ENCODE peak calls at places on chromosomes 13 and 19, in four cellular contexts. One of them, this sample, is unnamed.
A peak's percentile ranks its signal among the peaks of the same experiment; 100 is the strongest.

GRCh38 chr13:76380436-76381065 is 505.7 kb downstream of the KCTD12 start:
- DNase-seq in OCI-LY7: no peak
- DNase-seq in IMR-90: peak; percentile 0
- DNase-seq in progenitor cell of endocrine pancreas: no peak
- DNase-seq in this sample: no peak

GRCh38 chr13:97946951-97947588 is 6.4 kb upstream of the IPO5 start:
- DNase-seq in OCI-LY7: no peak
- DNase-seq in progenitor cell of endocrine pancreas: no peak
- DNase-seq in IMR-90: peak; percentile 90
- DNase-seq in this sample: no peak

GRCh38 chr13:51605698-51606097 is 21.4 kb downstream of the WDFY2 start:
- DNase-seq in OCI-LY7: no peak
- DNase-seq in IMR-90: no peak
- DNase-seq in progenitor cell of endocrine pancreas: no peak
- DNase-seq in this sample: no peak

GRCh38 chr19:33212024-33212772 is 13.5 kb downstream of the SLC7A10 start:
- DNase-seq in OCI-LY7: no peak
- DNase-seq in progenitor cell of endocrine pancreas: no peak
- DNase-seq in IMR-90: no peak
- DNase-seq in this sample: no peak

GRCh38 chr19:15563325-15563794 is 51.7 kb upstream of the CYP4F8 start:
- DNase-seq in OCI-LY7: no peak
- DNase-seq in IMR-90: no peak
- DNase-seq in progenitor cell of endocrine pancreas: no peak
- DNase-seq in this sample: no peak

GRCh38 chr13:49877629-49878218 is 58.4 kb downstream of the SPRYD7 start:
- DNase-seq in progenitor cell of endocrine pancreas: no peak
- DNase-seq in OCI-LY7: peak; percentile 49
- DNase-seq in IMR-90: no peak
- DNase-seq in this sample: no peak

GRCh38 chr13:40576369-40576768 is 90.1 kb downstream of the FOXO1 start:
- DNase-seq in IMR-90: no peak
- DNase-seq in OCI-LY7: peak; percentile 68
- DNase-seq in progenitor cell of endocrine pancreas: no peak
- DNase-seq in this sample: no peak

GRCh38 chr13:66322193-66322592 is 907.9 kb downstream of the PCDH9 start:
- DNase-seq in OCI-LY7: no peak
- DNase-seq in IMR-90: no peak
- DNase-seq in progenitor cell of endocrine pancreas: no peak
- DNase-seq in this sample: no peak

GRCh38 chr19:56105090-56105701 is 15.9 kb downstream of the ZNF787 start:
- DNase-seq in progenitor cell of endocrine pancreas: peak; percentile 51
- DNase-seq in IMR-90: peak; percentile 33
- DNase-seq in OCI-LY7: no peak
- DNase-seq in this sample: peak; percentile 79

GRCh38 chr13:27425918-27426630 is 1.7 kb downstream of the GTF3A start:
- DNase-seq in progenitor cell of endocrine pancreas: no peak
- DNase-seq in OCI-LY7: peak; percentile 86
- DNase-seq in IMR-90: peak; percentile 69
- DNase-seq in this sample: peak; percentile 41

GRCh38 chr19:31177230-31177629 is 172.0 kb downstream of the TSHZ3 start:
- DNase-seq in IMR-90: no peak
- DNase-seq in progenitor cell of endocrine pancreas: no peak
- DNase-seq in OCI-LY7: no peak
- DNase-seq in this sample: no peak

GRCh38 chr13:43389573-43389972 is 366.2 kb downstream of the DNAJC15 start:
- DNase-seq in progenitor cell of endocrine pancreas: no peak
- DNase-seq in OCI-LY7: no peak
- DNase-seq in IMR-90: peak; percentile 53
- DNase-seq in this sample: no peak

GRCh38 chr19:54481326-54481930 is 8.3 kb upstream of the CDC42EP5 start:
- DNase-seq in OCI-LY7: peak; percentile 61
- DNase-seq in progenitor cell of endocrine pancreas: no peak
- DNase-seq in IMR-90: peak; percentile 33
- DNase-seq in this sample: peak; percentile 64

GRCh38 chr19:42629191-42629590 is 34.5 kb upstream of the CEACAM8 start:
- DNase-seq in progenitor cell of endocrine pancreas: no peak
- DNase-seq in IMR-90: no peak
- DNase-seq in OCI-LY7: no peak
- DNase-seq in this sample: no peak

GRCh38 chr19:53903055-53903680 is 5.9 kb upstream of the CACNG7 start:
- DNase-seq in OCI-LY7: peak; percentile 59
- DNase-seq in IMR-90: peak; percentile 30
- DNase-seq in progenitor cell of endocrine pancreas: peak; percentile 60
- DNase-seq in this sample: no peak

GRCh38 chr13:106028916-106029315 is 506.5 kb downstream of the EFNB2 start:
- DNase-seq in progenitor cell of endocrine pancreas: no peak
- DNase-seq in OCI-LY7: no peak
- DNase-seq in IMR-90: no peak
- DNase-seq in this sample: no peak

GRCh38 chr19:32224371-32225244 is 120.8 kb upstream of the ZNF507 start:
- DNase-seq in progenitor cell of endocrine pancreas: peak; percentile 62
- DNase-seq in IMR-90: peak; percentile 15
- DNase-seq in OCI-LY7: peak; percentile 6
- DNase-seq in this sample: peak; percentile 87

GRCh38 chr13:42218576-42218975 is 53.4 kb upstream of the AKAP11 start:
- DNase-seq in IMR-90: no peak
- DNase-seq in OCI-LY7: no peak
- DNase-seq in progenitor cell of endocrine pancreas: no peak
- DNase-seq in this sample: no peak

GRCh38 chr13:48233097-48233885 is at the start of gene ITM2B:
- DNase-seq in IMR-90: peak; percentile 65
- DNase-seq in OCI-LY7: peak; percentile 77
- DNase-seq in progenitor cell of endocrine pancreas: peak; percentile 55
- DNase-seq in this sample: peak; percentile 72

GRCh38 chr19:17522988-17523872 is 11.8 kb downstream of the PGLS start:
- DNase-seq in IMR-90: no peak
- DNase-seq in progenitor cell of endocrine pancreas: no peak
- DNase-seq in OCI-LY7: peak; percentile 97
- DNase-seq in this sample: no peak

GRCh38 chr19:50928841-50929240 is 17.6 kb upstream of the KLK4 start:
- DNase-seq in OCI-LY7: no peak
- DNase-seq in IMR-90: no peak
- DNase-seq in progenitor cell of endocrine pancreas: no peak
- DNase-seq in this sample: no peak

GRCh38 chr19:11737964-11738745 is 591 bp downstream of the ZNF823 start:
- DNase-seq in OCI-LY7: peak; percentile 57
- DNase-seq in IMR-90: peak; percentile 12
- DNase-seq in progenitor cell of endocrine pancreas: peak; percentile 56
- DNase-seq in this sample: peak; percentile 49

GRCh38 chr19:10888421-10888866 is 17.1 kb downstream of the CARM1 start:
- DNase-seq in IMR-90: no peak
- DNase-seq in progenitor cell of endocrine pancreas: no peak
- DNase-seq in OCI-LY7: peak; percentile 77
- DNase-seq in this sample: no peak

GRCh38 chr13:55576389-55576788 is 1564.3 kb upstream of the PRR20A start:
- DNase-seq in OCI-LY7: no peak
- DNase-seq in IMR-90: no peak
- DNase-seq in progenitor cell of endocrine pancreas: no peak
- DNase-seq in this sample: no peak

GRCh38 chr19:507286-508203 is at the start of gene TPGS1:
- DNase-seq in IMR-90: peak; percentile 100
- DNase-seq in OCI-LY7: peak; percentile 85
- DNase-seq in progenitor cell of endocrine pancreas: peak; percentile 55
- DNase-seq in this sample: peak; percentile 90

GRCh38 chr13:44365008-44365407 is 8.6 kb upstream of the SERP2 start:
- DNase-seq in IMR-90: peak; percentile 64
- DNase-seq in progenitor cell of endocrine pancreas: no peak
- DNase-seq in OCI-LY7: no peak
- DNase-seq in this sample: no peak

GRCh38 chr13:39039033-39039432 is 777 bp downstream of the NHLRC3 start:
- DNase-seq in IMR-90: no peak
- DNase-seq in progenitor cell of endocrine pancreas: no peak
- DNase-seq in OCI-LY7: peak; percentile 25
- DNase-seq in this sample: no peak

GRCh38 chr19:51119089-51119488 is 5.6 kb upstream of the SIGLEC9 start:
- DNase-seq in IMR-90: no peak
- DNase-seq in progenitor cell of endocrine pancreas: no peak
- DNase-seq in OCI-LY7: no peak
- DNase-seq in this sample: no peak

GRCh38 chr13:21078501-21078900 is 17.1 kb upstream of the LATS2 start:
- DNase-seq in OCI-LY7: no peak
- DNase-seq in IMR-90: peak; percentile 42
- DNase-seq in progenitor cell of endocrine pancreas: no peak
- DNase-seq in this sample: no peak

GRCh38 chr19:2191456-2191931 is 27.8 kb downstream of the DOT1L start:
- DNase-seq in OCI-LY7: no peak
- DNase-seq in progenitor cell of endocrine pancreas: no peak
- DNase-seq in IMR-90: no peak
- DNase-seq in this sample: no peak

GRCh38 chr19:18776288-18776594 is 14.9 kb downstream of the COMP start:
- DNase-seq in progenitor cell of endocrine pancreas: no peak
- DNase-seq in IMR-90: peak; percentile 72
- DNase-seq in OCI-LY7: no peak
- DNase-seq in this sample: no peak
- TF ChIP-seq CTCF in progenitor cell of endocrine pancreas: no peak
- TF ChIP-seq CTCF in IMR-90: peak; percentile 65
- TF ChIP-seq CTCF in OCI-LY7: no peak
- TF ChIP-seq CTCF in this sample: no peak

DNA sequence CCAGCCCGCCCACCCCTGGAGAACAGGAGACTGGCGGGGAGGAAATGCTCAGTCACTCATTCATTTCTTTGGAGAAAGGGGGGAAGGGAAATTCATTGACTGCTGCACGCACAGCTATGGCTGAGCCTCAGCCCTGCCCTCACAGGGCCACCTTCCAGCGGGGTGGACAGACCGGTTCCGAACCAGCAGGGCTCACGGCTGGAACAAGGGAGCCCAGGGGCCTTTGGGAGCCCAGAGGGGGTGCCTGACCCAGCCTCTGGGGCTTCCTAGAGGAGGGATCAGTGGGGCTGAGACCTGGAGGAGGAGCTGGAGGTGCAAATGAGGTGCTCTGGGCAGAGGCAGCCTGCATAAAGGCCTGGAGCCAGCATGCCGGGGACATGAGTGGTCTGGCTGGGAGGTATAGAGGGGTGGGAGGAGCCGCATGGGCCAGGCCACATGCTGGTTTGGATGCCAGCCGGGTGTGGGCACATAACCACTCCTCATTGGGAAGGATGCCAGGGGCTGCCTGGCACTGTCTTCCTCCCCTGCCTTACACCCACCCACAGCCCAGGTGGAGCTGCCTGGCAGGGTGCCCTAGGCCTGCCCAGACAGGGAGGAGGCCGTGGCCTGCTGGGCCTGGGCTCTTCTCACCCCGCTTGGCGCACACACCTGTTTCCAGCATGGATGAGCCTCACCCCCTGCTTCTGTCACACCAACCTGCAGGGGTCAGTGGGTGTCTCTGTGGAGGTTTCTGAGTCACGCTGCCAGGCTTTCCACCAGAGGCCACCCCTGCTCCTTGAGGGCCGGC is 26.9 kb downstream of the PPP5C start:
- DNase-seq in progenitor cell of endocrine pancreas: peak; percentile 37
- DNase-seq in OCI-LY7: no peak
- DNase-seq in IMR-90: peak; percentile 50
- DNase-seq in this sample: no peak
- TF ChIP-seq CTCF in progenitor cell of endocrine pancreas: no peak
- TF ChIP-seq CTCF in OCI-LY7: no peak
- TF ChIP-seq CTCF in IMR-90: no peak
- TF ChIP-seq CTCF in this sample: no peak

DNA sequence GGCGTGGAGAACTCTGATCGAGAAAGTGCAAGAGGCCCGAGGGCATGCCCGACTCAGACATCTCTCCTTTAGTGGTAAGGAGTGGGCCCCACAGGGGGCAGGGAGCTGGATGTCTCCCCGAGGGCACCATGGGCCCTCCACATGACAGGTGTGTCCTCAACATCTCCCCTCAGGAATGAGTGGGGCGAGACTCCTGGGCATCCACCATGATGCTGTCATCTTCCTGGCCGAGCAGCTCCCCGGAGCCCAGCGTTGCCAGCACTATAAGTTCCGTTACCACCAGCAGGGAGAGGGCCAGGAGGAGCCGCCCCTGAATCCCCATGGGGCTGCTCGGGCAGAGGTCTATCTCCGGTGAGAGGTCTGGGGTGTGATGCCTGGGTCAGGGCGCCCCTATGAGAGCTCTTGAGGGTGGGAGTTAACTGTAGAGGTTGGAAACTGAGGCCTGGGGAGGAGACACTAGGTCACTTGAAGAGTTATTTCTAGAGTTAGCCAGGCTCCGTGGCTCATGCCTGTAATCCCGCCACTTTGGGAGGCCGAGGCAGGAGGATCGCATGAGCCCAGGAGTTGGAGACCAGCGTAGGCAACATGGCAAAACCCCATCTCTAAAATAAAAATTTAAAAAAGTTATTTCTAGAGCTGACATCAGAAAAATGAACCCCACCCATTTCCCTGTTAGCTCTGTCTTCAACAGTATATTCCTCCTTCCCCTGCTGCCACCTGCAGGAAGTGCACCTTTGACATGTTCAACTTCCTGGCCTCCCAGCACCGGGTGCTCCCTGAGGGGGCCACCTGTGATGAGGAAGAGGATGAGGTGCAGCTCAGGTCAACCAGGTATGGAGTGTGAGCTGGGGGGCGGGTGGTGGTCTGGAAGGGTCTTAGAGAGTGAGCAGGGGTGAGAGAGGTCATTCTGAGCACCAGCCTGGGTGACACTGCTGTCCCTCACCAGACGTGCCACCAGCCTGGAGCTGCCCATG is 5.1 kb downstream of the IGFLR1 start:
- DNase-seq in progenitor cell of endocrine pancreas: no peak
- DNase-seq in OCI-LY7: peak; percentile 56
- DNase-seq in IMR-90: no peak
- DNase-seq in this sample: no peak
- TF ChIP-seq CTCF in progenitor cell of endocrine pancreas: peak; percentile 21
- TF ChIP-seq CTCF in OCI-LY7: peak; percentile 63
- TF ChIP-seq CTCF in IMR-90: no peak
- TF ChIP-seq CTCF in this sample: no peak

GRCh38 chr13:72643339-72643989 is 84.0 kb downstream of the MZT1 start:
- DNase-seq in OCI-LY7: peak; percentile 54
- DNase-seq in IMR-90: peak; percentile 44
- DNase-seq in progenitor cell of endocrine pancreas: no peak
- DNase-seq in this sample: peak; percentile 64

GRCh38 chr13:72651196-72651595 is 76.2 kb downstream of the MZT1 start:
- DNase-seq in IMR-90: no peak
- DNase-seq in progenitor cell of endocrine pancreas: no peak
- DNase-seq in OCI-LY7: no peak
- DNase-seq in this sample: no peak

GRCh38 chr13:72652681-72653080 is 74.7 kb downstream of the MZT1 start:
- DNase-seq in progenitor cell of endocrine pancreas: no peak
- DNase-seq in OCI-LY7: no peak
- DNase-seq in IMR-90: no peak
- DNase-seq in this sample: no peak

GRCh38 chr13:72645521-72645920 is 81.9 kb downstream of the MZT1 start:
- DNase-seq in IMR-90: no peak
- DNase-seq in progenitor cell of endocrine pancreas: no peak
- DNase-seq in OCI-LY7: no peak
- DNase-seq in this sample: no peak

DNA sequence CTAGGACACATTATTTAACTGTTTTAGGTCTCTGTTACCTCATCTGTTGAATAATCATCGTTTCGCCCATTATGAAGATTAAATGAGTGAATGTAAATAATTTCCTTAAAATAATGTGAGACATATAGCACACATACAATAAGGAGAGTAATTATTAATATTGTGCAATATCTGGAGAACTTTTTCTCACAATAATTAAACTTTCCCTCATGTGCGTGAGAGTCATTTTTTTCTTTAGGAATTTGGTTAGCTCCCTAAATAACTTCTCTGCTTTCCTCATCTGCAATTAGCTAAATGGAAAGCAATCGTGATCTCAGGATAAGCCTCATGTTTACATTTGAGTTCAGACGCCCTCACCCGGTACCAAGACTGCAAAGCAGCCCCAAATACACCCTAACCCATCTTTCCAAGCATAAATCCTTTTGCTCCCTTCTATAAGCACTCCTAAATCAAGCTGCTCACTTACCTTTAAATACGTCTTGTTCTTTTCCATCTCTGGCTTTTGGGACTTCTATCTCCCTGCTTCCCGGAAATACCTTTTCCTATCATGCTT is 78.8 kb downstream of the MZT1 start:
- DNase-seq in IMR-90: no peak
- DNase-seq in progenitor cell of endocrine pancreas: no peak
- DNase-seq in OCI-LY7: no peak
- DNase-seq in this sample: no peak
- TF ChIP-seq CTCF in IMR-90: no peak
- TF ChIP-seq CTCF in progenitor cell of endocrine pancreas: peak; percentile 42
- TF ChIP-seq CTCF in OCI-LY7: no peak
- TF ChIP-seq CTCF in this sample: no peak